ENCODE peak calls at places on chromosomes 11 and 22, in eight cellular contexts. A is cardiac septum; T is glutamatergic neuron; I is GM10248; K is NCI-H524; V is activated effector memory CD4-positive, alpha-beta T cell treated with anti-CD3 and anti-CD28 coated beads, Interleukin-2, amount 50 U/mL, for 16 hours; P is germinal center; S is endothelial cell. J is an unnamed sample.

GRCh38 chr11:65900125-65900898 is at the start of gene FOSL1:
- DNase-seq in A (peak), T (no peak), I (peak), K (no peak), V (peak), P (peak), S (peak), J (peak)

GRCh38 chr11:68090706-68091105 is 30.5 kb downstream of the CHKA start:
- DNase-seq in A (no peak), T (no peak), I (peak), K (no peak), V (no peak), P (no peak), S (no peak), J (peak)

GRCh38 chr11:34308821-34309585 is 48.8 kb downstream of the ABTB2 start:
- DNase-seq in A (no peak), T (no peak), I (no peak), K (no peak), V (no peak), P (no peak), S (no peak), J (peak)

GRCh38 chr11:91104237-91104636 is 881.4 kb upstream of the CHORDC1 start:
- DNase-seq in A (no peak), T (no peak), I (no peak), K (no peak), V (no peak), P (no peak), S (no peak), J (no peak)

GRCh38 chr11:11555228-11555627 is 66.6 kb downstream of the GALNT18 start:
- DNase-seq in A (no peak), T (peak), I (no peak), K (peak), V (no peak), P (no peak), S (no peak), J (peak)

GRCh38 chr22:45316796-45317526 is 7.2 kb downstream of the FAM118A start:
- DNase-seq in A (no peak), T (no peak), I (no peak), K (no peak), V (no peak), P (no peak), S (no peak), J (no peak)

GRCh38 chr22:29030618-29031235 is 30.9 kb downstream of the C22orf31 start:
- DNase-seq in A (peak), T (peak), I (no peak), K (no peak), V (no peak), P (no peak), S (peak), J (peak)

GRCh38 chr11:34916810-34917780 is 677 bp downstream of the PDHX start:
- DNase-seq in A (no peak), T (no peak), I (no peak), K (no peak), V (no peak), P (no peak), S (no peak), J (no peak)

GRCh38 chr11:123233978-123234340 is 38.9 kb upstream of the CLMP start:
- DNase-seq in A (no peak), T (no peak), I (no peak), K (no peak), V (no peak), P (no peak), S (no peak), J (no peak)

GRCh38 chr22:38350444-38351359 is 33.5 kb upstream of the CSNK1E start:
- DNase-seq in A (no peak), T (no peak), I (no peak), K (no peak), V (peak), P (no peak), S (no peak), J (no peak)

GRCh38 chr11:133104014-133104753 is 428.1 kb downstream of the OPCML start:
- DNase-seq in A (no peak), T (no peak), I (no peak), K (no peak), V (no peak), P (no peak), S (no peak), J (no peak)

GRCh38 chr11:57637626-57638004 is 12.1 kb downstream of the YPEL4 start:
- DNase-seq in A (no peak), T (peak), I (no peak), K (no peak), V (no peak), P (no peak), S (no peak), J (no peak)

GRCh38 chr11:36594316-36594989 is at the start of gene IFTAP:
- DNase-seq in A (peak), T (peak), I (peak), K (peak), V (peak), P (no peak), S (peak), J (peak)

GRCh38 chr22:31343235-31344191 is 2.6 kb downstream of the PATZ1 start:
- DNase-seq in A (no peak), T (peak), I (peak), K (peak), V (peak), P (no peak), S (peak), J (no peak)

GRCh38 chr22:24685804-24686203 is 82.8 kb downstream of the GGT1 start:
- DNase-seq in A (no peak), T (no peak), I (no peak), K (no peak), V (no peak), P (no peak), S (no peak), J (peak)

GRCh38 chr11:106087815-106088435 is 10.5 kb downstream of the AASDHPPT start:
- DNase-seq in A (no peak), T (peak), I (no peak), K (peak), V (peak), P (peak), S (peak), J (peak)

GRCh38 chr11:74559934-74560309 is 32.5 kb upstream of the POLD3 start:
- DNase-seq in A (no peak), T (no peak), I (no peak), K (no peak), V (no peak), P (no peak), S (no peak), J (no peak)

GRCh38 chr22:50476819-50477344 is 2.0 kb upstream of the SBF1 start:
- DNase-seq in A (no peak), T (peak), I (no peak), K (no peak), V (no peak), P (no peak), S (no peak), J (no peak)

GRCh38 chr11:22193348-22194051 is 615 bp downstream of the ANO5 start:
- DNase-seq in A (no peak), T (peak), I (peak), K (peak), V (no peak), P (peak), S (peak), J (no peak)

GRCh38 chr11:30244255-30244654 is 13.4 kb downstream of the FSHB start:
- DNase-seq in A (no peak), T (no peak), I (no peak), K (no peak), V (no peak), P (no peak), S (no peak), J (no peak)

GRCh38 chr22:40406063-40406890 is 35.9 kb downstream of the SGSM3 start:
- DNase-seq in A (no peak), T (no peak), I (no peak), K (no peak), V (peak), P (no peak), S (no peak), J (no peak)

GRCh38 chr22:39530692-39531331 is 1.7 kb downstream of the RPS19BP1 start:
- DNase-seq in A (no peak), T (no peak), I (no peak), K (peak), V (no peak), P (peak), S (no peak), J (no peak)

GRCh38 chr22:25853902-25854301 is 111.9 kb downstream of the MYO18B start:
- DNase-seq in A (no peak), T (no peak), I (no peak), K (peak), V (no peak), P (peak), S (no peak), J (no peak)

GRCh38 chr11:93329936-93330445 is 551 bp upstream of the DEUP1 start:
- DNase-seq in A (no peak), T (peak), I (no peak), K (peak), V (no peak), P (no peak), S (peak), J (no peak)

GRCh38 chr11:14764899-14765527 is 121.4 kb downstream of the PDE3B start:
- DNase-seq in A (no peak), T (no peak), I (peak), K (no peak), V (no peak), P (no peak), S (no peak), J (no peak)

GRCh38 chr22:50656122-50657070 is 16.2 kb upstream of the SHANK3 start:
- DNase-seq in A (peak), T (no peak), I (no peak), K (no peak), V (no peak), P (no peak), S (no peak), J (peak)

GRCh38 chr11:26578998-26579635 is 7.1 kb upstream of the MUC15 start:
- DNase-seq in A (no peak), T (no peak), I (no peak), K (no peak), V (no peak), P (no peak), S (no peak), J (no peak)

GRCh38 chr11:75135021-75135650 is 15.8 kb upstream of the SLCO2B1 start:
- DNase-seq in A (no peak), T (no peak), I (no peak), K (no peak), V (no peak), P (no peak), S (no peak), J (no peak)

GRCh38 chr11:92801685-92802084 is 167.8 kb upstream of the MTNR1B start:
- DNase-seq in A (no peak), T (no peak), I (no peak), K (no peak), V (no peak), P (no peak), S (no peak), J (no peak)

GRCh38 chr11:35178862-35179261 is 39.9 kb downstream of the CD44 start:
- DNase-seq in A (no peak), T (no peak), I (no peak), K (no peak), V (no peak), P (no peak), S (no peak), J (no peak)

GRCh38 chr22:46538816-46539163 is 1.4 kb upstream of the CELSR1 start:
- DNase-seq in A (no peak), T (no peak), I (no peak), K (no peak), V (no peak), P (no peak), S (no peak), J (peak)

GRCh38 chr11:60625262-60625661 is 74.2 kb upstream of the MS4A8 start:
- DNase-seq in A (no peak), T (no peak), I (no peak), K (no peak), V (no peak), P (no peak), S (no peak), J (peak)

J was measured in MG63.